ENCODE peak calls at places on chromosomes 6 and 20, in six cellular contexts. F, K, T, R, E and S are unnamed samples.

GRCh38 chr20:2421247-2421646 is 40.5 kb downstream of the TGM6 start:
- DNase-seq in F (no peak), R (no peak), E (no peak), K (no peak), T (no peak), S (no peak)

GRCh38 chr6:144585217-144585814 is 300.2 kb downstream of the UTRN start:
- DNase-seq in T (no peak), E (no peak), F (no peak), K (no peak), R (no peak), S (no peak)

GRCh38 chr20:36542019-36542488 is 735 bp downstream of the MYL9 start:
- DNase-seq in F (no peak), T (peak), E (peak), R (no peak), K (peak), S (no peak)

GRCh38 chr6:36227379-36228344 is 31.1 kb downstream of the BRPF3 start:
- DNase-seq in F (no peak), R (no peak), E (no peak), T (no peak), K (no peak), S (no peak)

GRCh38 chr6:47534063-47534462 is 56.5 kb downstream of the CD2AP start:
- DNase-seq in T (no peak), K (no peak), F (no peak), R (no peak), E (no peak), S (no peak)

GRCh38 chr20:2314759-2315439 is 19.1 kb downstream of the TGM3 start:
- DNase-seq in T (no peak), K (peak), R (no peak), F (peak), E (no peak), S (no peak)

GRCh38 chr6:150409576-150410066 is 40.8 kb downstream of the IYD start:
- DNase-seq in T (no peak), F (no peak), E (no peak), K (peak), R (peak), S (no peak)

GRCh38 chr20:37669062-37669772 is 24.6 kb upstream of the CTNNBL1 start:
- DNase-seq in T (no peak), F (no peak), E (no peak), R (no peak), K (no peak), S (peak)

GRCh38 chr20:60481051-60481741 is 523.0 kb downstream of the CDH26 start:
- DNase-seq in E (no peak), R (no peak), T (no peak), F (no peak), K (no peak), S (no peak)

GRCh38 chr6:115972679-115973078 is 88.0 kb downstream of the FRK start:
- DNase-seq in K (no peak), F (no peak), E (no peak), R (no peak), T (no peak), S (no peak)

GRCh38 chr20:45336530-45337366 is 11.5 kb downstream of the SDC4 start:
- DNase-seq in R (no peak), K (no peak), T (no peak), F (peak), E (no peak), S (no peak)

GRCh38 chr6:153962548-153962947 is 76.5 kb upstream of the OPRM1 start:
- DNase-seq in K (no peak), T (no peak), E (no peak), F (no peak), R (no peak), S (no peak)

GRCh38 chr20:49395183-49395582 is 87.3 kb downstream of the KCNB1 start:
- DNase-seq in K (no peak), E (no peak), T (no peak), R (no peak), F (no peak), S (no peak)

GRCh38 chr20:17904027-17904426 is 64.6 kb downstream of the SNX5 start:
- DNase-seq in K (no peak), R (no peak), E (no peak), F (no peak), T (no peak), S (peak)

GRCh38 chr6:34284563-34285545 is 36.0 kb upstream of the SMIM29 start:
- DNase-seq in T (peak), F (peak), R (peak), K (peak), E (no peak), S (no peak)

GRCh38 chr6:27205375-27206278 is 41.9 kb upstream of the PRSS16 start:
- DNase-seq in T (no peak), K (no peak), E (no peak), R (no peak), F (no peak), S (peak)

GRCh38 chr6:9901376-9901775 is 513.5 kb downstream of the TFAP2A start:
- DNase-seq in F (no peak), E (no peak), R (no peak), K (no peak), T (no peak), S (no peak)

GRCh38 chr6:9890893-9891292 is 524.0 kb downstream of the TFAP2A start:
- DNase-seq in T (no peak), F (no peak), R (no peak), K (no peak), E (no peak), S (no peak)

DNA sequence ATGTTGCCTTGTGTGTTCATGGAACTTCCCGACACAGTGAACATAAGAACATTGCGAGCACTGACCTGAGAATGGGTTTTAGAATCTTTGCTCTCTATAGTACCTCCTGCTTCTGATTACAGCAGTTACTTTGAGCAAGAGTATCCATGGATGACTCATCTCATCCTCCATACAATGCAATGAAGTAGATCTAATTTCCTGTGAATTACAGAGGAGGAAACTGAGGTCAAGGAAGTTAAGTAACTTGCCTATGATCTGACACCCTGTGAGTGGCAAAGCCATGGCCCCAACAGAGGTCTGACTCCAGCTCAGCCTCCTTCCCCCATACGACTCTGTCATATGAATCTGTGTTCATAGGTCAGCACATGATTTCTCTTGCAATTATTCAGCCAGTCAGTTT is 518.1 kb downstream of the TFAP2A start:
- DNase-seq in T (no peak), K (no peak), F (no peak), E (no peak), R (no peak), S (no peak)
- TF ChIP-seq CTCF in T (no peak), K (no peak), F (no peak), E (no peak), R (no peak), S (no peak)

DNA sequence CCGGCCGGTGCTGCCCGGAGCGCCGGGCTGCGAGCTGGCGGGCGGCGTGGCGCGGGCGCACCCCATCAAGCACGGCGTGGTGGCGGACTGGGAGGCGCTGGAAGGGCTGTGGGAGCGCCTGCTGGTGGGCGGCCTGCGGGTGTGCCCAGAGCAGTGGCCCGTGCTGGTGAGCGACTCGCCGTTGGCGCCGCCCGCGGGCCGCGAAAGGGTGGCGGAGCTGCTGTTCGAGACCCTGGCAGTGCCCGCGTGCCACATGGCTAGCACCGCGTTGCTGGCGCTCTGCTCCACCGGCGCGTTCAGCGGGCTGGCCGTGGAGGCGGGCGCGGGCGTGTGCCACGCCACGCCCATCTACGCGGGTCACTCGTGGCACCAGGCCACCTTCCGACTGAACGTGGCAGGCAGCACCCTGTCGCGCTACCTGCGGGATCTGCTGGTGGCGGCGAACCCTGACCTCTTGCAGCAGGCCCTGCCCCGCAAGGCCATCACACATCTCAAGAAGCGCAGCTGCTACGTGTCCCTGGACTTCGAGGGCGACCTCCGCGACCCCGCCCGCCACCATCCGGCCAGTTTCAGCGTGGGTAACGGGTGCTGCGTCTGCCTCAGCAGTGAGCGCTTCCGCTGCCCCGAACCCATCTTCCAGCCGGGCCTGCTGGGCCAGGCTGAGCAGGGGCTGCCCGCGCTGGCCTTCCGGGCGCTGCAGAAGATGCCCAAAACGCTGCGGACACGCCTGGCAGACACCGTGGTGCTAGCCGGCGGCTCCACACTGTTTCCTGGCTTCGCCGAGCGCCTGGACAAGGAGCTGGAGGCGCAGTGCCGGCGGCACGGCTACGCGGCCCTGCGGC is 723 bp downstream of the ACTL10 start:
- DNase-seq in R (no peak), T (peak), F (no peak), E (no peak), K (peak), S (peak)
- TF ChIP-seq CTCF in R (no peak), T (peak), F (no peak), E (peak), K (no peak), S (peak)

GRCh38 chr20:33739493-33739892 is 7.7 kb downstream of the ZNF341 start:
- DNase-seq in F (no peak), E (no peak), R (no peak), K (no peak), T (no peak), S (no peak)
- TF ChIP-seq CTCF in F (no peak), E (no peak), R (no peak), K (no peak), T (no peak), S (no peak)

GRCh38 chr6:166866839-166867637 is 89.3 kb downstream of the RNASET2 start:
- DNase-seq in T (no peak), F (no peak), R (no peak), E (no peak), K (no peak), S (no peak)

GRCh38 chr6:166862978-166863530 is 93.3 kb downstream of the RNASET2 start:
- DNase-seq in K (no peak), F (no peak), R (no peak), E (no peak), T (no peak), S (no peak)

GRCh38 chr6:166862287-166862977 is 93.9 kb downstream of the RNASET2 start:
- DNase-seq in E (peak), K (peak), R (no peak), T (peak), F (no peak), S (peak)

GRCh38 chr6:166861961-166862286 is 94.4 kb downstream of the RNASET2 start:
- DNase-seq in F (no peak), R (no peak), K (no peak), T (no peak), E (no peak), S (no peak)

GRCh38 chr6:166864333-166864732 is 92.0 kb downstream of the RNASET2 start:
- DNase-seq in R (no peak), K (no peak), T (no peak), F (no peak), E (no peak), S (no peak)
- TF ChIP-seq CTCF in R (no peak), K (no peak), T (no peak), F (no peak), E (no peak), S (no peak)

GRCh38 chr20:19185083-19185482 is 27.4 kb upstream of the SLC24A3 start:
- DNase-seq in F (no peak), R (no peak), K (no peak), E (no peak), T (no peak), S (no peak)
- TF ChIP-seq CTCF in F (no peak), R (no peak), K (no peak), E (no peak), T (no peak), S (no peak)